ENCODE peak calls at places on chromosomes 12 and 14, in six cellular contexts. R, Z, A, K, C and T are unnamed samples.

GRCh38 chr12:52521581-52522266 is 1.5 kb upstream of the KRT5 start:
- DNase-seq in R (no peak), Z (no peak), A (peak), K (no peak), C (no peak), T (peak)

GRCh38 chr14:30034049-30034635 is 106.5 kb upstream of the PRKD1 start:
- DNase-seq in R (no peak), Z (no peak), A (peak), K (no peak), C (no peak), T (no peak)

GRCh38 chr12:88310069-88310468 is 168.0 kb downstream of the TMTC3 start:
- DNase-seq in R (no peak), Z (no peak), A (peak), K (no peak), C (no peak), T (peak)

GRCh38 chr12:120542166-120542565 is 8.0 kb downstream of the RNF10 start:
- DNase-seq in R (no peak), Z (no peak), A (no peak), K (no peak), C (no peak), T (no peak)

GRCh38 chr14:64671591-64671990 is 32.6 kb upstream of the PLEKHG3 start:
- DNase-seq in R (peak), Z (no peak), A (peak), K (no peak), C (no peak), T (peak)

GRCh38 chr14:75279739-75280447 is 1.3 kb downstream of the FOS start:
- DNase-seq in R (no peak), Z (peak), A (peak), K (peak), C (peak), T (no peak)

GRCh38 chr12:125129592-125130255 is 64.5 kb downstream of the AACS start:
- DNase-seq in R (no peak), Z (no peak), A (no peak), K (no peak), C (no peak), T (no peak)

GRCh38 chr12:132869551-132869950 is 17.9 kb downstream of the CHFR start:
- DNase-seq in R (no peak), Z (no peak), A (no peak), K (no peak), C (no peak), T (no peak)

GRCh38 chr12:26346748-26347147 is 151.4 kb downstream of the SSPN start:
- DNase-seq in R (peak), Z (no peak), A (peak), K (no peak), C (no peak), T (no peak)

GRCh38 chr14:104803280-104803915 is 2.5 kb downstream of the ZBTB42 start:
- DNase-seq in R (no peak), Z (no peak), A (no peak), K (no peak), C (peak), T (no peak)
- H3K4me3 ChIP-seq in R (no peak), Z (no peak), A (no peak), K (no peak), C (no peak), T (no peak)

GRCh38 chr14:90827919-90828610 is 11.8 kb upstream of the TTC7B start:
- DNase-seq in R (peak), Z (peak), A (peak), K (peak), C (peak), T (peak)

GRCh38 chr14:90831821-90832220 is 15.6 kb upstream of the TTC7B start:
- DNase-seq in R (no peak), Z (no peak), A (no peak), K (no peak), C (no peak), T (no peak)

GRCh38 chr14:90829677-90830076 is 13.4 kb upstream of the TTC7B start:
- DNase-seq in R (no peak), Z (no peak), A (no peak), K (no peak), C (no peak), T (no peak)

GRCh38 chr14:90830931-90831701 is 14.9 kb upstream of the TTC7B start:
- DNase-seq in R (no peak), Z (no peak), A (no peak), K (no peak), C (no peak), T (no peak)

DNA sequence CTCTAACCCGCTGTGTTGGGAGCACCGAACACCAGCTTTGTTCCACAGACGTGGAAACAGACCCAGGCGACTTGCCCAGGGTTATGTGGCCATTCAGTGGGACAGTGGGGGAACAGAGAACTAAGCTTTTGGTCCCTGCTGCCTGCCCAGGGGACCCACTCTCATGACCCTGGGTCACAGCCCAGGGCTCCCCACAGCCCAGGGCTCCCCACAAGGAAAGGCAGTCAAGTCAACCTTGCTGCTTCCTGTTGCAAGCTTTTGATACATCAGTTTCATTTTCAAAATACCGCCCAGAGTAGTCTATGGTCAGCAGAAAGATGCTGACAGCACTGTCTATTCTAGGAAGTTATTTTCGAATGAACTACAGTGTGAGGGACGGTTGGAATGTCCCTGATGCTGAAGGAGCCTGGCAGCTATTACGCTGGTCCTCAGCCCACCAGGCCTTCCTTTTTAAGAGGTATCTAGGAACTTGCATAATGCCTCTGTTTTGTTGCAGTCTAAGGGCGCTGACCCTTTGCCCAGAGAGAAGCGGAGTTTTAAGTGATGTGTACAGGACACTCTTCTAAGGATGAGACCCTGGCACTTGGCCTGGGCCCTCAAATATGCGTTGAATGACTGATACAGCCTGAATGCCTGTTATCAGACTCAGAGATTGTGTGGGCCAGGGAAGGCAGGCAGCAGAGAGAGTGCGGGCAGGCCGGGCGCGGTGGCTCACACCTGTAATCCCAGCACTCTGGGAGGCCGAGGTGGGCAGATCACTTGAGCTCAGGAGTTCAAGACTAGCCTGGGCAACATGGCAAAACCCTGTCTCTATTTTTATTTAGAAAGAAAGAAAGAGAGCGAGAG is 12.6 kb upstream of the TTC7B start:
- DNase-seq in R (peak), Z (peak), A (no peak), K (no peak), C (no peak), T (no peak)
- H3K4me3 ChIP-seq in R (peak), Z (peak), A (peak), K (peak), C (peak), T (peak)

DNA sequence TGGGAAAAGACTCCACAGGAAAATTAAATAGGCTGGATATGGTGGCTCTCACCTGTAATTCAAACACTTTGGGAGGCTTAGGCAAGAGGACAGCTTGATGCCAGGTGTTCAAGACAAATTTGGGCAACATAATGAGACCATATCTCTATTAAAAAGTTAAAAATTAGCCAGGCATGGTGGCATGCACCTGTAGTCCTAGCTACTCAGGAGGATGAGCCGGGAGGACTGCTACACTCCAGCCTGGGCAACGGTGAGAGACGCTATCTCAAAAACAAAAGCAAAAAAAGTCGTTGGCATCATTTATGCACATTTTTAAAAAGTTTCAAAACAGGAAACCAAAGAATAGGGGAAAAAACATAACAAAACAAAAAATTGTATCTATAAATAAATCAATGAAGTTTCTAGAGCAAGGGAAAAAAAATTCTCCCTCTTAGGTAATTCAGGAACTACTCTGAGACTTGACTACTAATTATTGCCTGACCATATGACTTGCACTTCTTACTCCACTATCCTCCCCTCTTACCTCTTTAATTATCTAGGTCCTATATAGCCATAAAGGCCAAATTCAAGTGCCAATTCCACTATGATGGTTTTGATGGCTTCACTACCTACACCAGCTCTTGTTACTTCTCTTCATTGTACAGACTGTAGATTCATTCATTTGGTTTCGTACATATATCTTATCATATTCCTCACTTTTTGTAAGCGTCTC is 1.6 kb downstream of the METTL3 start:
- DNase-seq in R (no peak), Z (no peak), A (no peak), K (no peak), C (no peak), T (no peak)
- H3K4me3 ChIP-seq in R (peak), Z (peak), A (peak), K (peak), C (peak), T (peak)

GRCh38 chr12:3994500-3994899 is 121.3 kb upstream of the PARP11 start:
- DNase-seq in R (no peak), Z (no peak), A (no peak), K (no peak), C (no peak), T (no peak)
- H3K4me3 ChIP-seq in R (no peak), Z (no peak), A (no peak), K (no peak), C (no peak), T (no peak)

DNA sequence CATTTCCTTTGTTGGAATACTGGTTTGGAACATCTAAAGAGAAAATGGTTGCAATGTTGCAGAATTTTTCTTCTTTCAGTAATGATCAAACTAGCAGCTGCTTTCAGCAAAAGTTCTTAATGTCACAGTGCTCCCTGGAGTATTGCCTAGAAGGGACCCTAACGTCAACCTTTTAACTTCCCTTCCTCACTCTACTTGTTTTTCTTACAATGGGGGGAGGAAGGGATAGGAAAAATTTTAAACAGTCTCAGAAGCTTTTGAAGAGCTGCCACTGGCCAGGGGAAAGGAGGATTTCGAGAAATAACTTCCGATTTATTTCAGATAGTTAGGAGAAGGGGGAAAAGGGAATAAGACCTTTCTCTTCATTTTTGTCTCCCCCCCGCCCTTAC is 521.7 kb downstream of the MED13L start:
- DNase-seq in R (no peak), Z (no peak), A (no peak), K (no peak), C (no peak), T (no peak)
- H3K4me3 ChIP-seq in R (no peak), Z (no peak), A (no peak), K (no peak), C (no peak), T (no peak)

GRCh38 chr14:68684466-68685418 is 108.1 kb downstream of the ZFP36L1 start:
- DNase-seq in R (peak), Z (no peak), A (peak), K (no peak), C (no peak), T (no peak)
- H3K4me3 ChIP-seq in R (no peak), Z (no peak), A (no peak), K (no peak), C (no peak), T (no peak)

GRCh38 chr12:14959126-14959440 is 2.3 kb downstream of the ARHGDIB start:
- DNase-seq in R (no peak), Z (no peak), A (no peak), K (no peak), C (no peak), T (no peak)

GRCh38 chr12:14959463-14959862 is 1.9 kb downstream of the ARHGDIB start:
- DNase-seq in R (peak), Z (no peak), A (no peak), K (no peak), C (no peak), T (no peak)

GRCh38 chr12:14959916-14960315 is 1.5 kb downstream of the ARHGDIB start:
- DNase-seq in R (no peak), Z (no peak), A (no peak), K (no peak), C (no peak), T (no peak)

GRCh38 chr12:14957769-14958168 is 3.6 kb downstream of the ARHGDIB start:
- DNase-seq in R (peak), Z (peak), A (no peak), K (no peak), C (no peak), T (no peak)

DNA sequence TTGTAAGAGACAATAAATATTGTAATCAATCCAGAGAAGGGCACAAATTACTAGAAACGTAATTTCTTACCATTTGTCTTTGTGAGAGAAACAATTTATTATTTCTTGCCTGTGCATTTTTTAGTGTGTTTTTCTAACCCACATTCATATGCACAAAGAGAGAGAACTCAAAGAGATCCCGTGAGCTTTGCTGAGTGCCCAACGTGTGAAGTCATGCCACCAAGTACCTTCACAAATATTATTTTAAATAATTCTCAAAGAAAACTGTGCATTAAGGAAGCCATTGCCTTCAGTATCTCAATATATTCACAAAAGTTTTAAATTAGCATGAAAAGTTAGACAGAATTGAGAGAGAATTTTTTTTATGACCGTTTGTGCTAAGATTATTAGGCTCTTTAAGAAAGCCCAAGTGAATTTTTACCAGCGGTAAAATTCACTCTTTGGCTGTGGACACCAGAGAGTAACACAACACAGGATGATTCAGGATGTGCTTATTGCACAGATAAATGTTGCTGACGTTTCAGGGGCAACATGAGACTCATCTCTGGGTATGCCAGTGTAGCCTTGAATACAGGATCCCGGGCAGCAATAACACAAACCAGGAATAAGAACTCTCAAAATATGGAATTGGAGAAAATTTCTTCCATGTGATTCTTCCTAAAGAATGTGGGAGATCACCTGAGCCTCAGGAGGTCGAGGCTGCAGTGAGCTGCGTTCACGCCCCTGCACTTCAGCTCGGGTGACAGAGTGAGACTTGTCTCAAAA is 2.9 kb downstream of the ARHGDIB start:
- DNase-seq in R (peak), Z (no peak), A (no peak), K (no peak), C (no peak), T (no peak)
- H3K4me3 ChIP-seq in R (peak), Z (peak), A (no peak), K (peak), C (no peak), T (no peak)

DNA sequence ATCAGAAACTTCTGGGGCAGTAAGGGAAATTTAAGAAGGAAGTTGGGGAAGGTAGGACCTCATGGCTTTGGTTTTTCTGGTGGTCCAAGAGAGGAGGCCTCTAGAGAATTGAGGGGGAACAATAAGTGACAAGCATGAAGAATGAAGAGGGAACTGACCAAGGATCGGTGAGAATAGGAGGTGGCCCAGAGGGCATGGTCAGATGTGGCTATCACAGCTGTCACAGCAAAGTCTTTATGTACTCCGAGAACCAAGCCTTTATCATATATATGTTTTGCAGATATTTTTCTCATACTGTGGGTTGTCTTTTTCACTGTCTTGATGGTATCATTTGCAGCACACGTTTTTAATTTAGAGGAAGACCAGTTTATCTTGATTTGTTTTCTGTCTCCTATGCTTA is 64.3 kb downstream of the PPP2R5C start:
- DNase-seq in R (no peak), Z (no peak), A (no peak), K (no peak), C (no peak), T (no peak)
- H3K4me3 ChIP-seq in R (no peak), Z (no peak), A (no peak), K (no peak), C (no peak), T (no peak)